ENCODE peak calls at places on chromosomes 7 and 10, in six cellular contexts. U is stimulated activated CD4-positive, alpha-beta T cell treated with anti-CD3 and anti-CD28 coated beads, Interleukin-2, amount 100 ng/mL, for 48 hours; Y is HuH-7; Q is AG09309; F is astrocyte of the spinal cord; L is AML-193. D is an unnamed sample.

GRCh38 chr10:59513558-59513957 is 151.2 kb upstream of the FAM13C start:
- DNase-seq in U (no peak), Y (no peak), Q (no peak), F (peak), L (no peak), D (no peak)

GRCh38 chr7:134986363-134987231 is at the start of gene AGBL3:
- DNase-seq in U (peak), Y (peak), Q (peak), F (peak), L (peak), D (peak)

GRCh38 chr7:17234398-17235021 is 63.9 kb upstream of the AHR start:
- DNase-seq in U (peak), Y (no peak), Q (peak), F (peak), L (peak), D (peak)

GRCh38 chr7:155733582-155734444 is 78.5 kb downstream of the SHH start:
- DNase-seq in U (no peak), Y (no peak), Q (no peak), F (no peak), L (no peak), D (no peak)

GRCh38 chr10:70303731-70304130 is 19.9 kb upstream of the NPFFR1 start:
- DNase-seq in U (no peak), Y (no peak), Q (no peak), F (no peak), L (no peak), D (no peak)

GRCh38 chr7:22653981-22654380 is 73.0 kb upstream of the IL6 start:
- DNase-seq in U (no peak), Y (no peak), Q (no peak), F (no peak), L (no peak), D (no peak)

GRCh38 chr10:83965473-83965872 is 173.8 kb upstream of the GHITM start:
- DNase-seq in U (no peak), Y (no peak), Q (no peak), F (no peak), L (no peak), D (no peak)

GRCh38 chr10:97291357-97292096 is 910 bp downstream of the ARHGAP19 start:
- DNase-seq in U (no peak), Y (no peak), Q (no peak), F (no peak), L (no peak), D (no peak)

GRCh38 chr10:86936661-86937501 is 20.5 kb downstream of the MMRN2 start:
- DNase-seq in U (no peak), Y (no peak), Q (no peak), F (peak), L (no peak), D (no peak)

GRCh38 chr7:116211006-116211912 is 920 bp downstream of the TES start:
- DNase-seq in U (peak), Y (peak), Q (peak), F (peak), L (peak), D (peak)

GRCh38 chr10:103894454-103894853 is 23.5 kb downstream of the STN1 start:
- DNase-seq in U (no peak), Y (no peak), Q (no peak), F (peak), L (no peak), D (no peak)

GRCh38 chr10:29689001-29689400 is 54.2 kb upstream of the SVIL start:
- DNase-seq in U (peak), Y (no peak), Q (peak), F (peak), L (no peak), D (no peak)

GRCh38 chr10:110273474-110273873 is 31.2 kb downstream of the SMNDC1 start:
- DNase-seq in U (peak), Y (peak), Q (peak), F (peak), L (peak), D (no peak)

GRCh38 chr10:69618746-69619145 is 11.3 kb upstream of the FAM241B start:
- DNase-seq in U (no peak), Y (no peak), Q (no peak), F (no peak), L (no peak), D (no peak)

GRCh38 chr7:108442039-108442568 is 14.1 kb downstream of the NRCAM start:
- DNase-seq in U (peak), Y (no peak), Q (no peak), F (no peak), L (no peak), D (no peak)

GRCh38 chr7:42125321-42125720 is 111.7 kb downstream of the GLI3 start:
- DNase-seq in U (no peak), Y (no peak), Q (no peak), F (no peak), L (no peak), D (no peak)

GRCh38 chr10:95264227-95265051 is 26.4 kb downstream of the PDLIM1 start:
- DNase-seq in U (no peak), Y (no peak), Q (no peak), F (no peak), L (no peak), D (no peak)

GRCh38 chr10:79976999-79977398 is 28.1 kb upstream of the SFTPD start:
- DNase-seq in U (no peak), Y (no peak), Q (no peak), F (no peak), L (no peak), D (no peak)

GRCh38 chr7:3065724-3066143 is 22.1 kb upstream of the CARD11 start:
- DNase-seq in U (peak), Y (peak), Q (no peak), F (peak), L (peak), D (peak)

GRCh38 chr7:120079704-120080103 is 193.3 kb upstream of the KCND2 start:
- DNase-seq in U (no peak), Y (peak), Q (no peak), F (no peak), L (no peak), D (no peak)

GRCh38 chr7:3300221-3300650 is 816 bp upstream of the SDK1 start:
- DNase-seq in U (no peak), Y (no peak), Q (no peak), F (no peak), L (no peak), D (no peak)

GRCh38 chr7:26958834-26959233 is 94.4 kb upstream of the SKAP2 start:
- DNase-seq in U (no peak), Y (no peak), Q (peak), F (peak), L (no peak), D (no peak)

D was measured in T-helper 22 cell.